ENCODE peak calls at places on chromosomes 13 and 19, in six cellular contexts. One of them, this sample, is unnamed.

GRCh38 chr19:6108721-6109633 is 1.3 kb downstream of the RFX2 start:
- DNase-seq in hippocampal formation: no peak
- DNase-seq in T-cell: peak
- DNase-seq in A549: no peak
- DNase-seq in iris pigment epithelial cell: peak
- DNase-seq in IMR-90: peak
- DNase-seq in this sample: no peak

GRCh38 chr13:112709825-112710783 is 20.3 kb downstream of the ATP11A start:
- DNase-seq in hippocampal formation: no peak
- DNase-seq in T-cell: no peak
- DNase-seq in A549: no peak
- DNase-seq in iris pigment epithelial cell: no peak
- DNase-seq in IMR-90: peak
- DNase-seq in this sample: no peak

GRCh38 chr19:2176336-2176994 is 12.7 kb downstream of the DOT1L start:
- DNase-seq in hippocampal formation: no peak
- DNase-seq in T-cell: no peak
- DNase-seq in A549: no peak
- DNase-seq in iris pigment epithelial cell: no peak
- DNase-seq in IMR-90: no peak
- DNase-seq in this sample: no peak

GRCh38 chr13:25988655-25989054 is 63.2 kb downstream of the SHISA2 start:
- DNase-seq in hippocampal formation: no peak
- DNase-seq in T-cell: no peak
- DNase-seq in A549: no peak
- DNase-seq in iris pigment epithelial cell: peak
- DNase-seq in IMR-90: no peak
- DNase-seq in this sample: no peak

GRCh38 chr19:10805075-10805757 is 30.8 kb downstream of the TMED1 start:
- DNase-seq in hippocampal formation: no peak
- DNase-seq in T-cell: no peak
- DNase-seq in A549: no peak
- DNase-seq in iris pigment epithelial cell: no peak
- DNase-seq in IMR-90: no peak
- DNase-seq in this sample: no peak

GRCh38 chr19:45103200-45103624 is 10.2 kb downstream of the PPP1R37 start:
- DNase-seq in hippocampal formation: peak
- DNase-seq in T-cell: peak
- DNase-seq in A549: no peak
- DNase-seq in iris pigment epithelial cell: peak
- DNase-seq in IMR-90: no peak
- DNase-seq in this sample: no peak

GRCh38 chr13:29849071-29849541 is 1.3 kb downstream of the UBL3 start:
- DNase-seq in hippocampal formation: peak
- DNase-seq in T-cell: peak
- DNase-seq in A549: no peak
- DNase-seq in iris pigment epithelial cell: peak
- DNase-seq in IMR-90: peak
- DNase-seq in this sample: no peak

GRCh38 chr19:4557971-4558941 is 1.2 kb downstream of the SEMA6B start:
- DNase-seq in hippocampal formation: no peak
- DNase-seq in T-cell: no peak
- DNase-seq in A549: no peak
- DNase-seq in iris pigment epithelial cell: no peak
- DNase-seq in IMR-90: no peak
- DNase-seq in this sample: no peak

GRCh38 chr13:46165485-46166220 is 16.3 kb downstream of the LCP1 start:
- DNase-seq in hippocampal formation: no peak
- DNase-seq in T-cell: no peak
- DNase-seq in A549: no peak
- DNase-seq in iris pigment epithelial cell: peak
- DNase-seq in IMR-90: no peak
- DNase-seq in this sample: no peak

GRCh38 chr13:79910869-79911540 is 429.9 kb downstream of the SPRY2 start:
- DNase-seq in hippocampal formation: no peak
- DNase-seq in T-cell: no peak
- DNase-seq in A549: no peak
- DNase-seq in iris pigment epithelial cell: no peak
- DNase-seq in IMR-90: no peak
- DNase-seq in this sample: no peak

GRCh38 chr13:86933676-86934075 is 737.5 kb upstream of the SLITRK5 start:
- DNase-seq in hippocampal formation: no peak
- DNase-seq in T-cell: no peak
- DNase-seq in A549: no peak
- DNase-seq in iris pigment epithelial cell: no peak
- DNase-seq in IMR-90: no peak
- DNase-seq in this sample: no peak

GRCh38 chr13:112880976-112881540 is 88.0 kb upstream of the MCF2L start:
- DNase-seq in hippocampal formation: no peak
- DNase-seq in T-cell: no peak
- DNase-seq in A549: no peak
- DNase-seq in iris pigment epithelial cell: no peak
- DNase-seq in IMR-90: no peak
- DNase-seq in this sample: no peak

GRCh38 chr19:49567722-49568454 is 12.5 kb downstream of the NOSIP start:
- DNase-seq in hippocampal formation: no peak
- DNase-seq in T-cell: peak
- DNase-seq in A549: no peak
- DNase-seq in iris pigment epithelial cell: peak
- DNase-seq in IMR-90: no peak
- DNase-seq in this sample: no peak

GRCh38 chr19:11078893-11079292 is 10.4 kb upstream of the LDLR start:
- DNase-seq in hippocampal formation: no peak
- DNase-seq in T-cell: no peak
- DNase-seq in A549: no peak
- DNase-seq in iris pigment epithelial cell: no peak
- DNase-seq in IMR-90: no peak
- DNase-seq in this sample: no peak

GRCh38 chr19:8500158-8500557 is 2.3 kb downstream of the PRAM1 start:
- DNase-seq in hippocampal formation: no peak
- DNase-seq in T-cell: no peak
- DNase-seq in A549: no peak
- DNase-seq in iris pigment epithelial cell: peak
- DNase-seq in IMR-90: no peak
- DNase-seq in this sample: no peak

GRCh38 chr13:94243551-94243950 is 235.9 kb downstream of the DCT start:
- DNase-seq in hippocampal formation: no peak
- DNase-seq in T-cell: no peak
- DNase-seq in A549: no peak
- DNase-seq in iris pigment epithelial cell: no peak
- DNase-seq in IMR-90: no peak
- DNase-seq in this sample: no peak

GRCh38 chr19:34120846-34121639 is 51.3 kb upstream of the LSM14A start:
- DNase-seq in hippocampal formation: no peak
- DNase-seq in T-cell: peak
- DNase-seq in A549: peak
- DNase-seq in iris pigment epithelial cell: peak
- DNase-seq in IMR-90: peak
- DNase-seq in this sample: no peak

This sample was measured in NCI-H1048.